ENCODE peak calls at places on chromosomes 11 and 22, in six cellular contexts. P is psoas muscle, I is RWPE1, Q is Calu3, U is pancreas, F is astrocyte of the spinal cord. T is an unnamed sample.

GRCh38 chr11:134560566-134561347 is 148.7 kb upstream of the B3GAT1 start:
- DNase-seq in I (no peak), Q (no peak), F (no peak), U (no peak), P (no peak), T (peak; percentile 27)

GRCh38 chr11:126318642-126319373 is 14.9 kb downstream of the DCPS start:
- DNase-seq in F (peak; percentile 96), I (peak; percentile 83), U (no peak), P (no peak), Q (no peak), T (no peak)

GRCh38 chr11:77125191-77125590 is 2.9 kb upstream of the MYO7A start:
- DNase-seq in U (peak; percentile 18), I (no peak), P (peak; percentile 8), Q (no peak), F (no peak), T (no peak)

GRCh38 chr22:32996702-32997101 is 61.5 kb downstream of the SYN3 start:
- DNase-seq in P (peak; percentile 85), I (peak; percentile 70), F (no peak), Q (peak; percentile 41), U (peak; percentile 18), T (no peak)

GRCh38 chr11:68342459-68343158 is 30.2 kb downstream of the LRP5 start:
- DNase-seq in Q (peak; percentile 76), I (peak; percentile 56), F (peak; percentile 73), U (no peak), P (no peak), T (no peak)

GRCh38 chr22:22535662-22536061 is 15.6 kb upstream of the ZNF280A start:
- DNase-seq in I (no peak), Q (no peak), U (no peak), F (no peak), P (no peak), T (no peak)

GRCh38 chr11:105789579-105789978 is 179.7 kb downstream of the GRIA4 start:
- DNase-seq in F (no peak), Q (no peak), I (no peak), U (no peak), P (no peak), T (no peak)

GRCh38 chr11:43989162-43989961 is 46.9 kb downstream of the C11orf96 start:
- DNase-seq in Q (no peak), U (peak; percentile 34), F (no peak), P (peak; percentile 56), I (no peak), T (peak; percentile 80)

GRCh38 chr11:109644158-109644557 is 222.2 kb downstream of the C11orf87 start:
- DNase-seq in F (peak; percentile 1), I (no peak), Q (no peak), P (no peak), U (no peak), T (peak; percentile 24)

GRCh38 chr11:56027354-56027753 is at the start of gene OR5AS1:
- DNase-seq in P (no peak), F (no peak), Q (no peak), U (no peak), I (no peak), T (no peak)

GRCh38 chr22:22735695-22736611 is 91.5 kb downstream of the GGTLC2 start:
- DNase-seq in I (no peak), P (no peak), Q (no peak), F (no peak), U (no peak), T (no peak)

GRCh38 chr11:133712235-133712634 is 133.1 kb downstream of the SPATA19 start:
- DNase-seq in I (no peak), F (no peak), Q (no peak), U (no peak), P (no peak), T (no peak)

GRCh38 chr22:30947163-30947820 is 21.3 kb downstream of the MORC2 start:
- DNase-seq in F (no peak), U (no peak), Q (no peak), P (no peak), I (peak; percentile 22), T (peak; percentile 67)

GRCh38 chr11:12003815-12004214 is 4.6 kb downstream of the DKK3 start:
- DNase-seq in I (no peak), P (no peak), U (no peak), F (no peak), Q (no peak), T (no peak)

GRCh38 chr11:130881475-130882137 is 34.7 kb downstream of the SNX19 start:
- DNase-seq in Q (no peak), P (no peak), U (no peak), F (no peak), I (no peak), T (no peak)

GRCh38 chr11:90737328-90738050 is 514.6 kb upstream of the CHORDC1 start:
- DNase-seq in Q (no peak), U (no peak), F (peak; percentile 45), P (no peak), I (no peak), T (no peak)

GRCh38 chr11:61734767-61735166 is 17.7 kb upstream of the MYRF start:
- DNase-seq in Q (no peak), I (no peak), U (no peak), F (no peak), P (no peak), T (no peak)

GRCh38 chr22:23529166-23530103 is 50.7 kb downstream of the IGLL1 start:
- DNase-seq in F (no peak), I (no peak), Q (no peak), U (no peak), P (no peak), T (no peak)

GRCh38 chr11:62295504-62295903 is 3.4 kb downstream of the SCGB1D4 start:
- DNase-seq in I (peak; percentile 8), P (no peak), U (no peak), Q (peak; percentile 27), F (peak; percentile 36), T (no peak)

GRCh38 chr11:71572811-71573210 is 7.4 kb downstream of the KRTAP5-10 start:
- DNase-seq in U (no peak), Q (no peak), P (no peak), F (no peak), I (no peak), T (no peak)

GRCh38 chr22:29782061-29782845 is 15.1 kb downstream of the UQCR10 start:
- DNase-seq in I (no peak), Q (peak; percentile 56), U (peak; percentile 91), F (no peak), P (peak; percentile 52), T (no peak)

GRCh38 chr11:72780291-72781062 is 13.4 kb downstream of the STARD10 start:
- DNase-seq in P (no peak), I (no peak), U (peak; percentile 68), Q (no peak), F (no peak), T (no peak)

GRCh38 chr11:129249351-129249750 is 57.2 kb upstream of the ARHGAP32 start:
- DNase-seq in I (peak; percentile 46), U (no peak), Q (no peak), F (peak; percentile 90), P (no peak), T (no peak)

GRCh38 chr11:76793391-76793811 is 10.2 kb downstream of the TSKU start:
- DNase-seq in Q (no peak), U (no peak), P (no peak), F (peak; percentile 54), I (no peak), T (no peak)

GRCh38 chr11:64060861-64061444 is 25.2 kb downstream of the FLRT1 start:
- DNase-seq in F (peak; percentile 4), P (peak; percentile 60), U (no peak), I (no peak), Q (peak; percentile 54), T (peak; percentile 87)

GRCh38 chr11:123122341-123122740 is 60.4 kb upstream of the HSPA8 start:
- DNase-seq in I (no peak), U (no peak), F (peak; percentile 46), P (peak; percentile 30), Q (no peak), T (no peak)

GRCh38 chr11:4095509-4096230 is 1.1 kb downstream of the RRM1 start:
- DNase-seq in U (no peak), I (peak; percentile 18), P (no peak), Q (no peak), F (peak; percentile 42), T (no peak)

DNA sequence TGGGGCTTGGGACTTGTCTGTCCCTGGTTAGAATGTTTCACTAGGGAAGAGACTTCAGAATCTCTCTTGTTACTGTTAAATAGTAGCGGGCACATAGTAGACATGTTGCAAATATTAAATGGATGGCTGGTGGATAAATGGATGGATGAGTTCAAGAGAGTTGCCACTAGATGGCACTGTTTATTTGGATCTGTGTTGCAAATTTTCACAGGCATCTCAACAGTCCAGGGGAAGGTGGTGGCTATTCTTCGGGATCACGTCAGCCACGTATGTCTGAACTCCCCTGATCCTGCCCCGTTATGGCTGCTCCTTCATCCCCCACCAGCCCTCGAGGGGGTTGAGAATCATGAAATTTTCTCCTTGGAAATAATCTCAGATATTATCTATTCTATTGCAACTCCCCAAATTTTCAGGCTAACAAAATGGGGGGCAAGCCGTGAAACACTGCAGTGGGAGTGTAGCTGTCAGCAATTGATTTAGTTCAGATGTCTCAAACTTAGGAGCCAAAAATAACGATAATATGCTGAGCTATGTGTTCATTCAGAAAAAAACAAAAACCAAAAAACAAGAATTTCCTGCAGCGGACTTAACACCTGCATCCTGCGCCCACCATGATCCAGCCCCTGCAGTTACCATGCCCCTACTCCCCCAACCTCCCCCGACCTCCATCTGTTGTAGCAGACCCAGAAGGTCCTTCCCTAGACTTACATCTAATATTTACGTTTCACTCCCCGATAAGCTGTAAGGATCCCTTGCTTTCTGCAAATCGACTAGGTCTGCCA is 29.1 kb upstream of the BIRC3 start:
- DNase-seq in I (peak; percentile 68), U (no peak), F (peak; percentile 77), Q (peak; percentile 45), P (no peak), T (no peak)
- TF ChIP-seq CTCF in I (peak; percentile 75), U (peak; percentile 73), F (peak; percentile 65), Q (peak; percentile 42), P (peak; percentile 71), T (peak; percentile 82)

DNA sequence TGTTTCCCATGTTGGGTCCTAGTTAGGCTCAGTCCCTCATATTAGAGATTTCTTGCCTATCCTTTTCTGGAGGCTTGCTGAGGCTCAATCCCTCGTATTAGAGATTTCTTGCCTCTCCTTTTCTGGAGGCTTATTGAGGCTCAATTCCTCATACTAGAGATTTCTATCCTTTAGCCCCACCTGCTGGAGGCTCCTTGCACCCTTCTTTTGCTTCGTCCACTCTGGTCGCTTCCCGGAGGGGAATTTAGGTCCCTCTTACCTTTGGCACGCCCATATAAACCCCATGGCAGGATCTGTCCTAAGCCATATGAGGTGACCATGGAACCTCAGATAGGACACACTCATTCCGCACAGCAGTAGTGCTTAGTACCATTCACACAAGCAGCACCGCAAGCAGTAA is 15.9 kb downstream of the CYP2D6 start:
- DNase-seq in U (no peak), P (no peak), Q (no peak), F (no peak), I (no peak), T (no peak)
- TF ChIP-seq CTCF in U (peak; percentile 14), P (peak; percentile 28), Q (no peak), F (peak; percentile 33), I (no peak), T (no peak)

DNA sequence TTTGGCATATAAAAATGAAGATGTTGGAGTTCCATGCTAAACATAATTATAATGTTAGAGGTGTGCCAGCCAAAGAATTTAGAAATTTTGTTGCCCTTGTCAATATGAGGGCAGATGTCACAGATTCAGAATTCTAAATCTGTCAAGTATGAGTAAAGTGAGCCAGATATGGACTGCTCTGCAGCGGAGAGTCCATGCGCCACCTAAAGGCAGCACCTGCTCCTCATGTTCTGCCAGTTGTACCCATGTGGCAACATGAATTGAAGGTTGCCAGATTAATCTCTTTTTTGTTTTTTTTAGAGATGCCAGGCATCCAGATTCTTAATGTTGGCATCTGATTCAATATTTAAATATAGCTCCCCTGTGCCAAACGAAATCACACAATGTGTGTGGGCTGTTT is 678.6 kb upstream of the ANO5 start:
- DNase-seq in P (no peak), I (no peak), U (no peak), F (no peak), Q (peak; percentile 3), T (peak; percentile 48)
- TF ChIP-seq CTCF in P (peak; percentile 13), I (peak; percentile 17), U (peak; percentile 20), F (no peak), Q (no peak), T (peak; percentile 25)

GRCh38 chr11:117618956-117619355 is 178.1 kb downstream of the DSCAML1 start:
- DNase-seq in P (no peak), Q (no peak), I (no peak), F (no peak), U (no peak), T (peak; percentile 68)
- TF ChIP-seq CTCF in P (no peak), Q (no peak), I (no peak), F (no peak), U (no peak), T (peak; percentile 67)